ENCODE peak calls at places on chromosomes 7 and 10, in six cellular contexts. One of them, this sample, is unnamed.

GRCh38 chr10:86266446-86267242 is 100.0 kb downstream of the GRID1 start:
- DNase-seq in T-helper 1 cell: no peak
- DNase-seq in LNCaP clone FGC: no peak
- DNase-seq in fibroblast of lung: no peak
- DNase-seq in activated CD8-positive, alpha-beta memory T cell treated with anti-CD3 and anti-CD28 coated beads for 24 hours: peak
- DNase-seq in esophagus muscularis mucosa: no peak
- DNase-seq in this sample: no peak

GRCh38 chr10:122461367-122461728 is at the start of gene HTRA1:
- DNase-seq in T-helper 1 cell: no peak
- DNase-seq in activated CD8-positive, alpha-beta memory T cell treated with anti-CD3 and anti-CD28 coated beads for 24 hours: no peak
- DNase-seq in fibroblast of lung: peak
- DNase-seq in esophagus muscularis mucosa: no peak
- DNase-seq in LNCaP clone FGC: no peak
- DNase-seq in this sample: no peak

GRCh38 chr10:5585517-5586222 is 60.9 kb downstream of the CALML3 start:
- DNase-seq in T-helper 1 cell: no peak
- DNase-seq in esophagus muscularis mucosa: no peak
- DNase-seq in fibroblast of lung: no peak
- DNase-seq in LNCaP clone FGC: no peak
- DNase-seq in activated CD8-positive, alpha-beta memory T cell treated with anti-CD3 and anti-CD28 coated beads for 24 hours: no peak
- DNase-seq in this sample: no peak

GRCh38 chr10:96448021-96448457 is 65.7 kb downstream of the TLL2 start:
- DNase-seq in LNCaP clone FGC: no peak
- DNase-seq in fibroblast of lung: no peak
- DNase-seq in activated CD8-positive, alpha-beta memory T cell treated with anti-CD3 and anti-CD28 coated beads for 24 hours: no peak
- DNase-seq in esophagus muscularis mucosa: peak
- DNase-seq in T-helper 1 cell: no peak
- DNase-seq in this sample: no peak

GRCh38 chr7:2151801-2152612 is 80.7 kb downstream of the MAD1L1 start:
- DNase-seq in activated CD8-positive, alpha-beta memory T cell treated with anti-CD3 and anti-CD28 coated beads for 24 hours: no peak
- DNase-seq in LNCaP clone FGC: no peak
- DNase-seq in fibroblast of lung: no peak
- DNase-seq in T-helper 1 cell: no peak
- DNase-seq in esophagus muscularis mucosa: no peak
- DNase-seq in this sample: no peak

GRCh38 chr10:8424555-8425201 is 370.2 kb downstream of the GATA3 start:
- DNase-seq in fibroblast of lung: no peak
- DNase-seq in activated CD8-positive, alpha-beta memory T cell treated with anti-CD3 and anti-CD28 coated beads for 24 hours: no peak
- DNase-seq in T-helper 1 cell: no peak
- DNase-seq in LNCaP clone FGC: no peak
- DNase-seq in esophagus muscularis mucosa: no peak
- DNase-seq in this sample: no peak

GRCh38 chr10:97499561-97500296 is 1.0 kb downstream of the UBTD1 start:
- DNase-seq in activated CD8-positive, alpha-beta memory T cell treated with anti-CD3 and anti-CD28 coated beads for 24 hours: no peak
- DNase-seq in T-helper 1 cell: no peak
- DNase-seq in fibroblast of lung: peak
- DNase-seq in esophagus muscularis mucosa: peak
- DNase-seq in LNCaP clone FGC: no peak
- DNase-seq in this sample: no peak

GRCh38 chr7:141262101-141262819 is 188.4 kb downstream of the TMEM178B start:
- DNase-seq in esophagus muscularis mucosa: no peak
- DNase-seq in T-helper 1 cell: no peak
- DNase-seq in LNCaP clone FGC: no peak
- DNase-seq in fibroblast of lung: peak
- DNase-seq in activated CD8-positive, alpha-beta memory T cell treated with anti-CD3 and anti-CD28 coated beads for 24 hours: no peak
- DNase-seq in this sample: peak

GRCh38 chr7:22834028-22834427 is 11.4 kb upstream of the TOMM7 start:
- DNase-seq in esophagus muscularis mucosa: no peak
- DNase-seq in fibroblast of lung: no peak
- DNase-seq in T-helper 1 cell: no peak
- DNase-seq in activated CD8-positive, alpha-beta memory T cell treated with anti-CD3 and anti-CD28 coated beads for 24 hours: no peak
- DNase-seq in LNCaP clone FGC: no peak
- DNase-seq in this sample: no peak

GRCh38 chr7:157001920-157002818 is 8.3 kb downstream of the MNX1 start:
- DNase-seq in esophagus muscularis mucosa: no peak
- DNase-seq in activated CD8-positive, alpha-beta memory T cell treated with anti-CD3 and anti-CD28 coated beads for 24 hours: peak
- DNase-seq in fibroblast of lung: no peak
- DNase-seq in T-helper 1 cell: no peak
- DNase-seq in LNCaP clone FGC: no peak
- DNase-seq in this sample: no peak

GRCh38 chr10:76036410-76036940 is 605.1 kb downstream of the LRMDA start:
- DNase-seq in activated CD8-positive, alpha-beta memory T cell treated with anti-CD3 and anti-CD28 coated beads for 24 hours: peak
- DNase-seq in LNCaP clone FGC: peak
- DNase-seq in fibroblast of lung: peak
- DNase-seq in esophagus muscularis mucosa: peak
- DNase-seq in T-helper 1 cell: no peak
- DNase-seq in this sample: peak

GRCh38 chr10:22433875-22434274 is 88.6 kb downstream of the SPAG6 start:
- DNase-seq in LNCaP clone FGC: no peak
- DNase-seq in activated CD8-positive, alpha-beta memory T cell treated with anti-CD3 and anti-CD28 coated beads for 24 hours: no peak
- DNase-seq in esophagus muscularis mucosa: no peak
- DNase-seq in fibroblast of lung: peak
- DNase-seq in T-helper 1 cell: no peak
- DNase-seq in this sample: peak

GRCh38 chr10:110556993-110557601 is 10.4 kb upstream of the SMC3 start:
- DNase-seq in fibroblast of lung: peak
- DNase-seq in LNCaP clone FGC: no peak
- DNase-seq in esophagus muscularis mucosa: no peak
- DNase-seq in activated CD8-positive, alpha-beta memory T cell treated with anti-CD3 and anti-CD28 coated beads for 24 hours: peak
- DNase-seq in T-helper 1 cell: peak
- DNase-seq in this sample: peak

GRCh38 chr10:51666476-51666875 is 32.9 kb downstream of the CSTF2T start:
- DNase-seq in fibroblast of lung: peak
- DNase-seq in esophagus muscularis mucosa: no peak
- DNase-seq in LNCaP clone FGC: no peak
- DNase-seq in activated CD8-positive, alpha-beta memory T cell treated with anti-CD3 and anti-CD28 coated beads for 24 hours: no peak
- DNase-seq in T-helper 1 cell: no peak
- DNase-seq in this sample: no peak

GRCh38 chr10:31707578-31708411 is 220.8 kb downstream of the ARHGAP12 start:
- DNase-seq in esophagus muscularis mucosa: no peak
- DNase-seq in fibroblast of lung: peak
- DNase-seq in LNCaP clone FGC: no peak
- DNase-seq in activated CD8-positive, alpha-beta memory T cell treated with anti-CD3 and anti-CD28 coated beads for 24 hours: peak
- DNase-seq in T-helper 1 cell: no peak
- DNase-seq in this sample: peak

GRCh38 chr7:91850455-91850854 is 30.0 kb downstream of the MTERF1 start:
- DNase-seq in LNCaP clone FGC: peak
- DNase-seq in activated CD8-positive, alpha-beta memory T cell treated with anti-CD3 and anti-CD28 coated beads for 24 hours: no peak
- DNase-seq in fibroblast of lung: no peak
- DNase-seq in esophagus muscularis mucosa: no peak
- DNase-seq in T-helper 1 cell: no peak
- DNase-seq in this sample: peak

GRCh38 chr10:131655101-131655849 is 245.5 kb upstream of the PPP2R2D start:
- DNase-seq in activated CD8-positive, alpha-beta memory T cell treated with anti-CD3 and anti-CD28 coated beads for 24 hours: peak
- DNase-seq in fibroblast of lung: no peak
- DNase-seq in T-helper 1 cell: no peak
- DNase-seq in LNCaP clone FGC: peak
- DNase-seq in esophagus muscularis mucosa: no peak
- DNase-seq in this sample: peak

GRCh38 chr10:43127447-43127846 is 10.8 kb upstream of the CSGALNACT2 start:
- DNase-seq in activated CD8-positive, alpha-beta memory T cell treated with anti-CD3 and anti-CD28 coated beads for 24 hours: peak
- DNase-seq in LNCaP clone FGC: no peak
- DNase-seq in fibroblast of lung: no peak
- DNase-seq in esophagus muscularis mucosa: peak
- DNase-seq in T-helper 1 cell: no peak
- DNase-seq in this sample: no peak

GRCh38 chr7:10205690-10206089 is 768.0 kb upstream of the PHF14 start:
- DNase-seq in fibroblast of lung: no peak
- DNase-seq in LNCaP clone FGC: no peak
- DNase-seq in activated CD8-positive, alpha-beta memory T cell treated with anti-CD3 and anti-CD28 coated beads for 24 hours: no peak
- DNase-seq in T-helper 1 cell: no peak
- DNase-seq in esophagus muscularis mucosa: no peak
- DNase-seq in this sample: no peak

GRCh38 chr10:16570731-16571130 is 49.1 kb upstream of the C1QL3 start:
- DNase-seq in fibroblast of lung: no peak
- DNase-seq in activated CD8-positive, alpha-beta memory T cell treated with anti-CD3 and anti-CD28 coated beads for 24 hours: no peak
- DNase-seq in T-helper 1 cell: no peak
- DNase-seq in esophagus muscularis mucosa: peak
- DNase-seq in LNCaP clone FGC: no peak
- DNase-seq in this sample: no peak